ENCODE peak calls at places on chromosomes 13 and 19, in six cellular contexts. A, E, Z, I, G and T are unnamed samples.

GRCh38 chr19:6753178-6754031 is 13.8 kb downstream of the SH2D3A start:
- DNase-seq in A (peak), E (peak), Z (peak), I (peak), G (peak), T (peak)

GRCh38 chr19:23395041-23395721 is at the start of gene ZNF91:
- DNase-seq in A (peak), E (peak), Z (peak), I (peak), G (peak), T (peak)

GRCh38 chr13:113970810-113971470 is 2.9 kb downstream of the C13orf46 start:
- DNase-seq in A (no peak), E (peak), Z (no peak), I (no peak), G (no peak), T (peak)

GRCh38 chr13:73608731-73609485 is 525.3 kb downstream of the KLF12 start:
- DNase-seq in A (no peak), E (no peak), Z (no peak), I (no peak), G (no peak), T (no peak)

GRCh38 chr19:47176627-47177090 is 46.0 kb downstream of the SAE1 start:
- DNase-seq in A (no peak), E (no peak), Z (no peak), I (peak), G (no peak), T (peak)

GRCh38 chr13:33016414-33017409 is at the start of gene KL:
- DNase-seq in A (no peak), E (no peak), Z (peak), I (no peak), G (no peak), T (no peak)

GRCh38 chr19:8515317-8515716 is 1.4 kb upstream of the ZNF414 start:
- DNase-seq in A (no peak), E (no peak), Z (no peak), I (no peak), G (no peak), T (no peak)

GRCh38 chr13:107370036-107370785 is 802.3 kb upstream of the ARGLU1 start:
- DNase-seq in A (no peak), E (peak), Z (no peak), I (no peak), G (no peak), T (peak)

GRCh38 chr13:113822266-113822665 is 41.6 kb downstream of the GAS6 start:
- DNase-seq in A (no peak), E (no peak), Z (no peak), I (no peak), G (no peak), T (no peak)

GRCh38 chr19:47190167-47190727 is 40.8 kb downstream of the BBC3 start:
- DNase-seq in A (peak), E (peak), Z (peak), I (peak), G (no peak), T (peak)

GRCh38 chr19:5719274-5719960 is 529 bp downstream of the LONP1 start:
- DNase-seq in A (no peak), E (peak), Z (no peak), I (no peak), G (no peak), T (peak)

GRCh38 chr13:114067886-114068722 is 64.3 kb downstream of the RASA3 start:
- DNase-seq in A (no peak), E (no peak), Z (no peak), I (no peak), G (no peak), T (no peak)

GRCh38 chr13:104105418-104106355 is 1039.5 kb upstream of the SLC10A2 start:
- DNase-seq in A (no peak), E (no peak), Z (no peak), I (no peak), G (no peak), T (no peak)

GRCh38 chr13:67217914-67218313 is 12.2 kb downstream of the PCDH9 start:
- DNase-seq in A (no peak), E (no peak), Z (no peak), I (no peak), G (no peak), T (no peak)

DNA sequence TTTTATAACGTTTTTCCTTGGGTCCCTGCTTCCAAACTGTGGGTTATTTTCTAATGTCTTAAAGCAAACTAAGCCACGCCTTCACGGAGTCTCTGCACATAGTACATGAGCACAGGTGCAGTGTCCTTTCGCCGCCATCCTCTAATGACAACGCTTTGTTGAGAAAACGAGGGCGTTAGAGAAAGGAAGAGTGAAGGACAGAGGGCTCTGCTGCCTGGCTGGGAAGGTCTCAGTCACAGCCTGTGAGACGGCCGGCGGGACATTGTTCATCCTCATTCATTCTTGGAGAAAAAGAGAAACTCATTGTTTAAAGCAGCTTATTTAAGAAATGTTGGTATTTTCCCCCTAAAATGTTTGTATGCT is 9.5 kb downstream of the IL17D start:
- DNase-seq in A (no peak), E (no peak), Z (no peak), I (no peak), G (no peak), T (no peak)
- TF ChIP-seq CTCF in A (no peak), E (no peak), Z (no peak), I (no peak), G (no peak), T (no peak)

GRCh38 chr13:37944476-37945442 is 75.2 kb upstream of the TRPC4 start:
- DNase-seq in A (no peak), E (no peak), Z (no peak), I (no peak), G (no peak), T (no peak)
- TF ChIP-seq CTCF in A (no peak), E (no peak), Z (no peak), I (no peak), G (no peak), T (no peak)

GRCh38 chr19:30738047-30738446 is 365.9 kb downstream of the ZNF536 start:
- DNase-seq in A (no peak), E (no peak), Z (no peak), I (no peak), G (no peak), T (no peak)

GRCh38 chr19:30739394-30739793 is 367.2 kb downstream of the ZNF536 start:
- DNase-seq in A (no peak), E (no peak), Z (no peak), I (no peak), G (no peak), T (no peak)

GRCh38 chr19:30731596-30731995 is 359.4 kb downstream of the ZNF536 start:
- DNase-seq in A (no peak), E (no peak), Z (no peak), I (no peak), G (no peak), T (no peak)

GRCh38 chr19:30733826-30734550 is 361.8 kb downstream of the ZNF536 start:
- DNase-seq in A (no peak), E (no peak), Z (peak), I (no peak), G (no peak), T (no peak)
- TF ChIP-seq CTCF in A (no peak), E (no peak), Z (no peak), I (no peak), G (no peak), T (no peak)

DNA sequence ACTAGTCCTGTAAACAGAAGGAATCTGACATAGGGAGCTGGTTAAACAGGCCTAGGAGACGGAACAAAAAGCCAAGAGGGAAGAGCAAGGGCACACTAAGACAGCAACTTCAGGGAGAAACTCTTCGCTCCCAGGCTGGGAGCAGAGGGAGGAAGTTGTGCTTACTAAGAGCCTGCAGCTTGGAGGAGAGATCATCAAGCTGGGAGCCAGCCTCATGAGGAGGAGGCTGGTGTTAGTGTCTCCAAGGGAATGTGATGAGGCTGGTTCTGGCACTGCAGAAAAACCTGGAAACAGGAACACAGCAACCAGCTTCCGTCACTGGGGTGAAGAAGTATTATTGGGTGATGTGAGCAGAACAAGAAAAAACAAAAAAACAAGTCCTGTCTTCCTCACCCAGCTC is 1027.3 kb downstream of the UQCRFS1 start:
- DNase-seq in A (no peak), E (no peak), Z (no peak), I (no peak), G (no peak), T (no peak)
- TF ChIP-seq CTCF in A (no peak), E (no peak), Z (no peak), I (no peak), G (no peak), T (no peak)

DNA sequence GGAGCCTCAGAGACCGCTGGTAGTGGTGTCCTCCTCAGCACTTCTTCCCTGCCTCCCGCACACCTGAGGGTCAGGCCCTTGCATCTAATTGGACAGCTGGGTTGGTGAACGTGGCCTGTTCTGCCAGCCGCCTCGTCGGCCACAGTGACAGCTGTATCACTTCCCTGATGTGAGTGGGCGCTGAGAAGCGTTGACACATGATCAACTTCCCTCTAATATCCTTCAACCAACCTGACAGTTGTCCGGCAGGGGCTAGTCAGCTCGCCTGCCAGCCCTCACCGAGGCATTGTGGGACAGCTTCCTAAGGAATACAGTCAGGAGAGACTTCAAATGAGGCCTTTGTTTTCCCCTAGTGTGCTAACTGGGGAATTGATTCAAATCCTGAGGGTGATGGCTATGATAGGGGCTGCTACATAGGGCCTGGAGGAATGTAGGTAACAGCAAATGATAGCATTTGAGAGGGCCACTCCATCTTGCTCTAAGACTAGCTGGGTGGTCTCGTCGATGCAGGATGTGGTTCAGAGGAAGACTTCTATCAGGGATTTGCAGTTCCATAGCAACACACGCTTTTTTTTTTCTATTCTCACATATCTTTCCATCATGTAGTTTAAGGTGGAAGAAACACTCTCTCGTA is 230.8 kb downstream of the TSHZ3 start:
- DNase-seq in A (no peak), E (no peak), Z (no peak), I (no peak), G (no peak), T (no peak)
- TF ChIP-seq CTCF in A (no peak), E (no peak), Z (no peak), I (no peak), G (no peak), T (no peak)

GRCh38 chr19:42635233-42635539 is 40.5 kb upstream of the CEACAM8 start:
- DNase-seq in A (no peak), E (no peak), Z (no peak), I (no peak), G (no peak), T (no peak)

GRCh38 chr19:42629191-42629590 is 34.5 kb upstream of the CEACAM8 start:
- DNase-seq in A (no peak), E (no peak), Z (no peak), I (peak), G (no peak), T (no peak)

GRCh38 chr19:42634409-42635232 is 39.9 kb upstream of the CEACAM8 start:
- DNase-seq in A (no peak), E (peak), Z (no peak), I (no peak), G (peak), T (peak)
- TF ChIP-seq CTCF in A (peak), E (peak), Z (peak), I (peak), G (peak), T (peak)

GRCh38 chr19:3966051-3967017 is 4.6 kb downstream of the DAPK3 start:
- DNase-seq in A (no peak), E (no peak), Z (no peak), I (no peak), G (no peak), T (no peak)

GRCh38 chr19:3970313-3970807 is 539 bp downstream of the DAPK3 start:
- DNase-seq in A (no peak), E (no peak), Z (no peak), I (no peak), G (no peak), T (no peak)

GRCh38 chr19:3968556-3969434 is 2.1 kb downstream of the DAPK3 start:
- DNase-seq in A (peak), E (peak), Z (peak), I (peak), G (peak), T (peak)

GRCh38 chr19:3970808-3971598 is at the start of gene DAPK3:
- DNase-seq in A (peak), E (peak), Z (peak), I (peak), G (peak), T (peak)

GRCh38 chr19:3969435-3970312 is 1.2 kb downstream of the DAPK3 start:
- DNase-seq in A (no peak), E (peak), Z (no peak), I (peak), G (no peak), T (peak)
- TF ChIP-seq CTCF in A (peak), E (no peak), Z (peak), I (peak), G (no peak), T (peak)

DNA sequence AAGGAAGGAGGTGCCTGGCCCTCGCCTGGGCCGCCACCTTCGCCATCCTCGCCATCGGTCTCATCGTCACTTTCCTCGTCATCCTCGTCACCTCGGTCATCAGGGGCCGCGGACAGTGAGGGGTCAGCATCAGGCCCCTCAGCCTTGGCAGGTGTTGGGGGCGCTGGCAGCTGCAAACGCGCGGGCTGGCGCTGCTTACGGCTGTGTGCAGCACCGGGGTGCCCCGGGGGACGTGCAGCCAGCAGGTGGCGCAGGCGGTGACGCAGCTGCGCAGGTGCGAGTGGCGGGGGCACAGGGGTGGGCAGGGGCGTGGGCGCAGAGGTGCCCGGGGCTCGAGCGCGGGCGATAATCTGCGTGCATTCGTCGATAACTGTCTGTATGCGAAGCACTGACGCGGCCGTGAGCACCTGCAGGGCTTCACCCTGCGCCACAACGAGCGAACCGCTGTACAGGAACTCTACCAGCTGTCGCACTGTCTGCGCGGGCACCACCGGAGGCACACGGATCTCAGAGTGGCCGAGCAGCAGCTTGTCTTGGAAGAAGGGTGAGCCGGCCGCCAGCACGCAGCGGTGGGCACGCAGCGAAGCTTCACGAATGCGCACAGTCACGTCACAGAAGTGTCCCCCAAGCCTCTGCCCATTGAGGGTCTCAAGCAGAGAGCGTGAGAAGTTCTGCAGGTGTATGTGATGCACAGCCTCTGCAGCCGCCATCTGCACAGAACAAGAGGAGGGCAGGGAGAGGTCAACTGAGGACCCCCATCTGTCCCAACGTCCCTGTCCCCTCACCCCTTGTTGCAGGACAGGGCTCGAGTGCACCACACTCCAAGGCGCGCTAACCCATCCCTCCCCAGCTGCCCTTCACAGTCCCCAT is 2.4 kb downstream of the ZBTB45 start:
- DNase-seq in A (no peak), E (no peak), Z (no peak), I (no peak), G (no peak), T (no peak)
- TF ChIP-seq CTCF in A (no peak), E (no peak), Z (no peak), I (no peak), G (peak), T (no peak)

GRCh38 chr19:36973844-36974195 is 57.7 kb downstream of the ZNF568 start:
- DNase-seq in A (no peak), E (no peak), Z (no peak), I (no peak), G (no peak), T (no peak)

GRCh38 chr19:36972594-36972993 is 56.5 kb downstream of the ZNF568 start:
- DNase-seq in A (no peak), E (no peak), Z (no peak), I (no peak), G (no peak), T (no peak)

DNA sequence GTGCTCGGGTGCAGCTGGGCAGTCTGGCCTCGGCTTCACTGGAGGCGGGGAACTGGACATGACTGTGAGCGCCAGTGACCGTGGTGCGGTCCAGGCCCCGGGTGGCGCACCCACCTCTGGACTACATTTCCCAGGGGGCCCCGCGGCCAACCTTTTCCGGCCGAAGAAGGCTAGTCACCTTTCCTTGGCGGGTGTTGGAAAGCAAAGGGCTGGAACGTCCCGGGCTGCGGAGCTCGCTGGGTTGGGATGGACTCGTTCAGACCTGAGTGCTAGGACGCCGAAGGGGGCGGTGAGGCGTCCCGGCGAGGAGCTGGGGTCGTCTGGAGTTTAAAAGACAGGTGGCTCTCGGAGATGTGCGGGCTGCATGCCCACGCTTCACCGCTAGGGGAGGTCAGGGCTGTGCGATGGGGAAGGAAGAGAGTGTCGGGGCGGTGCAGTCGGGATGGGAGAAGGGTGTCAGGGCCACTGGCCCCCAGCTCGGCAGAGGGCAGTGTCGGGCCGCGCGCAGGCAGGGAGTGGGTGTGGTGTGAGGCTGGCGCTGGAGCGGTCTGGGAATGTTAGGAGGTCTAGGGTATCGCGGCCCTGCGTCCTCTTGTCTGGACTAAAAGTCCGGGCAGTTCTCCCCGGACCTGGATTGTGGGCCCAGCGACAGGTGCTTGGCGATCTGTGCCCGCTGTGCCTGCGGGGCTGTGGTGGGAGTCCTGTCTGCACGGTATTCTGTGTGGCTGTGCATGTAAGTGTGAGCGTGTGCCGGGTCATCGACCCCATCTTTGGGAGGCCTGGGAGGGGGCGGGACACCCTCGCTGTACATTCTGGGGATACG is 57.1 kb downstream of the ZNF568 start:
- DNase-seq in A (no peak), E (peak), Z (no peak), I (peak), G (peak), T (no peak)
- TF ChIP-seq CTCF in A (no peak), E (peak), Z (no peak), I (peak), G (peak), T (no peak)